ENCODE peak calls at places on chromosomes 11 and 22, in eight cellular contexts. Y is fibroblast of lung; X is fibroblast of the aortic adventitia; K is AG04450; D is dorsolateral prefrontal cortex; A is AG10803; R is CD8-positive, alpha-beta T cell; H is HCT116. W is an unnamed sample.

GRCh38 chr11:15920856-15921629 is 435.3 kb downstream of the SOX6 start:
- DNase-seq in Y (peak), X (no peak), K (no peak), D (no peak), A (no peak), R (no peak), H (no peak), W (no peak)

GRCh38 chr11:18720086-18720810 is 5.7 kb downstream of the IGSF22 start:
- DNase-seq in Y (peak), X (peak), K (no peak), D (no peak), A (peak), R (no peak), H (no peak), W (no peak)

GRCh38 chr11:121328967-121329653 is 36.5 kb downstream of the SC5D start:
- DNase-seq in Y (no peak), X (no peak), K (no peak), D (no peak), A (no peak), R (no peak), H (no peak), W (no peak)

GRCh38 chr11:124746621-124747243 is 5.3 kb downstream of the VSIG2 start:
- DNase-seq in Y (peak), X (peak), K (peak), D (no peak), A (peak), R (peak), H (peak), W (peak)

GRCh38 chr11:116813170-116813569 is 9.9 kb downstream of the APOA4 start:
- DNase-seq in Y (no peak), X (no peak), K (no peak), D (no peak), A (no peak), R (no peak), H (no peak), W (no peak)

GRCh38 chr11:19084661-19085315 is 24.3 kb upstream of the MRGPRX2 start:
- DNase-seq in Y (peak), X (peak), K (no peak), D (no peak), A (peak), R (no peak), H (no peak), W (no peak)

GRCh38 chr11:88489030-88489429 is 151.5 kb upstream of the CTSC start:
- DNase-seq in Y (peak), X (no peak), K (no peak), D (no peak), A (no peak), R (no peak), H (no peak), W (no peak)

GRCh38 chr22:44746836-44747519 is 5.4 kb upstream of the ARHGAP8 start:
- DNase-seq in Y (no peak), X (no peak), K (no peak), D (no peak), A (no peak), R (no peak), H (no peak), W (no peak)

GRCh38 chr11:128548655-128549255 is 38.6 kb downstream of the ETS1 start:
- DNase-seq in Y (peak), X (no peak), K (no peak), D (no peak), A (no peak), R (peak), H (no peak), W (no peak)

GRCh38 chr11:113014262-113014661 is 53.0 kb downstream of the NCAM1 start:
- DNase-seq in Y (no peak), X (no peak), K (no peak), D (peak), A (peak), R (no peak), H (no peak), W (no peak)

GRCh38 chr22:44937216-44937615 is 72.6 kb downstream of the PHF21B start:
- DNase-seq in Y (no peak), X (no peak), K (no peak), D (no peak), A (no peak), R (no peak), H (no peak), W (no peak)

GRCh38 chr11:69470301-69470700 is 11.2 kb upstream of the LINC01488 start:
- DNase-seq in Y (no peak), X (no peak), K (no peak), D (no peak), A (no peak), R (no peak), H (no peak), W (no peak)

GRCh38 chr11:64225608-64226506 is at the start of the genes NUDT22 and TRPT1:
- DNase-seq in Y (peak), X (peak), K (peak), D (peak), A (peak), R (peak), H (no peak), W (peak)

GRCh38 chr11:65863889-65864757 is 3.9 kb downstream of the MUS81 start:
- DNase-seq in Y (no peak), X (no peak), K (no peak), D (no peak), A (no peak), R (no peak), H (no peak), W (no peak)

GRCh38 chr22:36036167-36036624 is 7.6 kb upstream of the RBFOX2 start:
- DNase-seq in Y (no peak), X (no peak), K (no peak), D (no peak), A (no peak), R (no peak), H (no peak), W (no peak)

GRCh38 chr11:118622376-118623290 is 15.2 kb downstream of the PHLDB1 start:
- DNase-seq in Y (peak), X (peak), K (no peak), D (peak), A (peak), R (no peak), H (peak), W (no peak)

GRCh38 chr11:10651579-10652361 is 41.8 kb downstream of the IRAG1 start:
- DNase-seq in Y (peak), X (no peak), K (no peak), D (no peak), A (no peak), R (no peak), H (peak), W (no peak)

GRCh38 chr22:35586771-35587170 is 30.4 kb downstream of the MB start:
- DNase-seq in Y (no peak), X (no peak), K (no peak), D (no peak), A (no peak), R (no peak), H (no peak), W (no peak)

GRCh38 chr11:123251656-123252344 is 56.8 kb upstream of the CLMP start:
- DNase-seq in Y (no peak), X (peak), K (no peak), D (peak), A (peak), R (no peak), H (no peak), W (no peak)

GRCh38 chr11:115848614-115849013 is 344.4 kb upstream of the CADM1 start:
- DNase-seq in Y (peak), X (no peak), K (no peak), D (no peak), A (no peak), R (no peak), H (no peak), W (no peak)

GRCh38 chr11:69449320-69450063 is 32.0 kb upstream of the LINC01488 start:
- DNase-seq in Y (peak), X (peak), K (no peak), D (no peak), A (peak), R (no peak), H (no peak), W (no peak)

GRCh38 chr11:10029386-10030121 is 264.5 kb downstream of the SBF2 start:
- DNase-seq in Y (no peak), X (no peak), K (no peak), D (no peak), A (no peak), R (no peak), H (no peak), W (no peak)

GRCh38 chr11:122108192-122108799 is 7.7 kb downstream of the BLID start:
- DNase-seq in Y (no peak), X (peak), K (no peak), D (no peak), A (no peak), R (no peak), H (peak), W (no peak)

GRCh38 chr11:111561801-111562325 is 21.3 kb downstream of the LAYN start:
- DNase-seq in Y (peak), X (peak), K (peak), D (no peak), A (peak), R (no peak), H (no peak), W (no peak)

GRCh38 chr11:13012037-13012693 is 3.0 kb downstream of the RASSF10 start:
- DNase-seq in Y (peak), X (no peak), K (no peak), D (no peak), A (no peak), R (no peak), H (no peak), W (no peak)

GRCh38 chr11:116646191-116646590 is 126.6 kb downstream of the BUD13 start:
- DNase-seq in Y (no peak), X (no peak), K (no peak), D (no peak), A (no peak), R (no peak), H (no peak), W (no peak)

GRCh38 chr22:25235547-25236290 is 16.3 kb downstream of the CRYBB2 start:
- DNase-seq in Y (peak), X (peak), K (peak), D (peak), A (peak), R (peak), H (peak), W (no peak)

DNA sequence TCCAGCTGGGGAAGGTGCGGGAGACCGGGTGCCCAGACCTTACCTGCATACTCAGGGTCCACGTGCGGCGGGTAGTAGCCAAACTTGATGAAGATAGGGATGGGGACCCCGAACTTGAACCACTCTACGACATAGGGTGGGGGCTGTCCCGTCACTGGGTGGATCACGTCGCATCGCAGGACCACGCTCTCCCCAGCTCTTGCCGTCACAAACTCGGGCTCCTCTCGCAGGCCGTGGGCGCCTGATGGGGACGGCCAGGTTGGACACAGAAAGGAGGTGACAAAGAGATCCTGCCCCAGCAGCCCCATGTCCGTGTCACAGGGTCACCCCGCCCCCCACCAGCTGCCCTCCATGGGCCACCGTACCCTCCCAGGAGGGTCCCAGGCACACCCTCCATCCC is 10.8 kb downstream of the IGSF9B start:
- DNase-seq in Y (no peak), X (no peak), K (no peak), D (no peak), A (no peak), R (no peak), H (no peak), W (no peak)
- H3K4me3 ChIP-seq in Y (no peak), X (no peak), K (no peak), D (peak), A (no peak), R (peak), H (no peak), W (peak)

DNA sequence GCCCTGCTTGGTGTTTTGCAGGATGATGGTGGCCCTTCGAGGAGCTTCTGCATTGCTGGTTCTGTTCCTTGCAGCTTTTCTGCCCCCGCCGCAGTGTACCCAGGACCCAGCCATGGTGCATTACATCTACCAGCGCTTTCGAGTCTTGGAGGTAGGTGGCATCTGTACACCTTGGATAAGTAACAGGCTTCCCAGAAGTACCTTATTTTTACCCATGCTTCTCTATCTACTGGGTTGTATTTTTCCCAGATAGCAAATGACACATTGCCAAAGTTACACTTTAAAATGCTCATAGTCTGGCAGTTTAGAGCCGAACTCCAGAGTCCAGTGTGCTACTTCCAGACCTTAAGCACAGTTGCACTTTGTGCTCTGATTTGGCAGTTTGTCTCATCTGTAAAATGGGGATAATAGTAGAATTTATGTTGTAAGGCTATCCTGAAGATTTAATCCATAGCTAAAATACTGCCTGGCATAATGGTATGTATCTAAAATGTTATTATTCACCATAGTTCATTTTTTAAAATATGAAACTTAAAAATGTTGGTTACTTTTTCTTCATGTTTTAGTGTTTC is 634 bp downstream of the OLFML1 start:
- DNase-seq in Y (no peak), X (peak), K (no peak), D (no peak), A (no peak), R (no peak), H (no peak), W (no peak)
- H3K4me3 ChIP-seq in Y (peak), X (peak), K (no peak), D (peak), A (peak), R (no peak), H (no peak), W (no peak)

DNA sequence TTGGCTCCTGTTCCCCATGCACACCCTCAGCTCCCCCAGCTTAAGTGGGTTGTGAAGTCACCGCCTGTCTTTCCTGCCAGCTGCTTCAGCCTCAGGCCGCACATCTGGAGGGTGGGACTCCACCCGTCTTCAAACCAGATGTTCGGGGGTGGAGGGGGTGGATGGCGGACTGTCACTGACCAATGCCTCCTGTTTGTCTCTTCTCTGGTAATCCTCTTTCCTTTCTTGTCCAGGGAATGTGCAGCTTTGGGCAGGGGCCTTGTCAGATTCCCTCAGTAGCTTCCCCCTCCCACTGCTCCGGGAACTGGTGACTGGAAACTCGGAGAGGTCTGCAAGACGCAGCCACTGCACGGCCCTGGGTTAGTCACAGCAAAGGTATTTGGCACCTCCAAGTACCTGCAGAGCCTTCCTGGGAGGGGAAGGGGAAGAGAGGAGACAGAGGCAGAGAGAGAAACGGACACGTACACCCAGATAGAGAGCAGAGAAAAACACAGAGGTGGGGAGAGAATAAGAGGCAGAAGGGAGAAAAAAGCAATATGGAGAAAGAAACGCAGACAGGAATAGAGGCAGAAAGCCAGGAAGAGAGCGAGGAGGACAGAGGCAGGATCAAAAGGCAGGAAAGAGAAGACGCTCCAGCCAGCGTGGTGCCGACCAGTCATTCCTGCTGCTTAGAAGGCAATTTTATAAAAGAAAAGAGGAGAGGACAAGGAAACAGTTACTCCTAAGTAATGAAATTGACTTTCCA is 56.1 kb upstream of the TIMP3 start:
- DNase-seq in Y (peak), X (peak), K (no peak), D (no peak), A (peak), R (no peak), H (peak), W (no peak)
- H3K4me3 ChIP-seq in Y (peak), X (no peak), K (peak), D (no peak), A (peak), R (no peak), H (peak), W (no peak)

GRCh38 chr22:46052331-46052771 is 75.4 kb upstream of the WNT7B start:
- DNase-seq in Y (peak), X (no peak), K (no peak), D (no peak), A (peak), R (no peak), H (no peak), W (no peak)
- H3K4me3 ChIP-seq in Y (peak), X (peak), K (no peak), D (peak), A (peak), R (peak), H (peak), W (peak)

DNA sequence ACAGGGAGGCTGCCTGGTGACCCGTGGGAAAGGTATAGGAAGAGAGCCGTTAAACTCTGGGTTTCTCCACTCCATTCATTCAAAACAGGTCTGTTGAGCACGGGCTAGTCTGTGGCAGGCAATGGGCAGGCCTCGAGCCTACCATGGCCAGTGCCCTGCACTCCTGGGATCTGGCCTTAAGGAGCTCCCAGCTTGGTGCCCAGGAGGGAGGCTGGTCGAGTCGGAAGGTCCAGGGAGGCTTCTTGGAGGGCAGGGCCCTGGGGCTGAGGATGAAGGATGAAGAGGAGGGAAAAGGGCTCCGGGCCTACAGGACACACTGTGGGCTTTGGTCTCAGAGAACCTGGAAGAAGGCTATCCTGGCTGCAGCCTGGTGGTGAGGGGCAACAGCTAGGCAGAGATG is 41.9 kb upstream of the MN1 start:
- DNase-seq in Y (no peak), X (no peak), K (no peak), D (no peak), A (no peak), R (no peak), H (no peak), W (no peak)
- H3K4me3 ChIP-seq in Y (no peak), X (no peak), K (no peak), D (no peak), A (no peak), R (no peak), H (no peak), W (no peak)

GRCh38 chr11:14334893-14335292 is 24.1 kb downstream of the RRAS2 start:
- DNase-seq in Y (no peak), X (no peak), K (no peak), D (no peak), A (no peak), R (no peak), H (no peak), W (no peak)

GRCh38 chr11:14339356-14339755 is 19.6 kb downstream of the RRAS2 start:
- DNase-seq in Y (no peak), X (no peak), K (no peak), D (no peak), A (no peak), R (no peak), H (no peak), W (no peak)

GRCh38 chr11:14336507-14337503 is 22.2 kb downstream of the RRAS2 start:
- DNase-seq in Y (peak), X (peak), K (peak), D (no peak), A (peak), R (no peak), H (peak), W (no peak)

GRCh38 chr11:14334193-14334592 is 24.8 kb downstream of the RRAS2 start:
- DNase-seq in Y (no peak), X (no peak), K (no peak), D (no peak), A (no peak), R (no peak), H (no peak), W (no peak)

DNA sequence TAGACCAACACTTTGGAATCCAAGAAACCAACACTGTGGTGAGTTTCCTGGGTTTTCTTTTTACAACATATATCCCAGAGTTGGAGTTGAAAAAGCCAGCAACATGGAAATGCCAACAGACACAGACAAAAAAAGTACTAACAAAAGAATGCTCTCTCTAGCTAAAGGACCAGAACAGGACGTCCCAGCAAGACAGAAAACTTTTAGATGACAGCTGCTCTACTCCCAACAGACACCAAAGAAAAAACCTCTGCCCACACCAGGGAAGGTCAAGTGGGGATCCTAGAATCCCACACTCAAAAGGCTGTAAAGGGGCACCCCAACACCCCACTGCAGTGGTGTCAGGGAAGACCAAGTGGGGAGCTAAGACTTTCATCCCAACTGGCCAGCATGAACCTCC is 23.3 kb downstream of the RRAS2 start:
- DNase-seq in Y (no peak), X (no peak), K (no peak), D (no peak), A (no peak), R (no peak), H (no peak), W (no peak)
- H3K4me3 ChIP-seq in Y (no peak), X (no peak), K (no peak), D (no peak), A (no peak), R (no peak), H (no peak), W (no peak)

GRCh38 chr11:85874265-85874664 is 19.1 kb downstream of the CCDC83 start:
- DNase-seq in Y (peak), X (no peak), K (no peak), D (no peak), A (peak), R (no peak), H (no peak), W (no peak)
- H3K4me3 ChIP-seq in Y (no peak), X (no peak), K (no peak), D (no peak), A (no peak), R (no peak), H (no peak), W (no peak)

GRCh38 chr11:3051435-3052108 is 5.7 kb downstream of the CARS1 start:
- DNase-seq in Y (no peak), X (no peak), K (no peak), D (no peak), A (no peak), R (no peak), H (no peak), W (no peak)
- H3K4me3 ChIP-seq in Y (no peak), X (no peak), K (no peak), D (no peak), A (no peak), R (no peak), H (no peak), W (no peak)